ENCODE peak calls at places on chromosomes 7 and 10, in ten cellular contexts. I is Calu3, W is IMR-90, S is H9, Z is nephron progenitor cell, F is upper lobe of right lung, D is NB4, R is fibroblast of lung, B is left ventricle myocardium inferior, M is astrocyte of the spinal cord. T is an unnamed sample.

GRCh38 chr10:79390551-79391229 is 43.4 kb downstream of the PPIF start:
- DNase-seq in I (no peak), W (no peak), S (peak), Z (no peak), F (peak), D (no peak), R (no peak), B (peak), M (no peak), T (no peak)

GRCh38 chr10:110358869-110359629 is 54.3 kb upstream of the SMNDC1 start:
- DNase-seq in I (peak), W (no peak), S (peak), Z (no peak), F (no peak), D (peak), R (peak), B (peak), M (peak), T (peak)

GRCh38 chr10:8054498-8055407 is at the start of gene GATA3:
- DNase-seq in I (peak), W (peak), S (peak), Z (peak), F (peak), D (no peak), R (peak), B (peak), M (peak), T (peak)

GRCh38 chr7:71618281-71618680 is 486.3 kb downstream of the GALNT17 start:
- DNase-seq in I (no peak), W (no peak), S (no peak), Z (no peak), F (no peak), D (no peak), R (peak), B (no peak), M (peak), T (no peak)

GRCh38 chr7:7771452-7771851 is 53.0 kb upstream of the RPA3 start:
- DNase-seq in I (no peak), W (peak), S (no peak), Z (no peak), F (no peak), D (no peak), R (peak), B (no peak), M (no peak), T (no peak)

GRCh38 chr10:33280217-33280616 is 54.2 kb downstream of the NRP1 start:
- DNase-seq in I (no peak), W (no peak), S (no peak), Z (no peak), F (no peak), D (no peak), R (no peak), B (no peak), M (no peak), T (no peak)

GRCh38 chr10:29689001-29689400 is 54.2 kb upstream of the SVIL start:
- DNase-seq in I (no peak), W (peak), S (no peak), Z (no peak), F (no peak), D (peak), R (peak), B (no peak), M (peak), T (peak)

GRCh38 chr7:143447500-143447899 is 4.2 kb downstream of the TAS2R60 start:
- DNase-seq in I (no peak), W (no peak), S (no peak), Z (no peak), F (no peak), D (no peak), R (no peak), B (no peak), M (no peak), T (no peak)

GRCh38 chr7:144454-144826 is 47.9 kb upstream of the FAM20C start:
- DNase-seq in I (no peak), W (no peak), S (no peak), Z (no peak), F (peak), D (no peak), R (no peak), B (no peak), M (no peak), T (no peak)

GRCh38 chr10:13831711-13832110 is 244.9 kb downstream of the PRPF18 start:
- DNase-seq in I (no peak), W (no peak), S (no peak), Z (no peak), F (no peak), D (peak), R (no peak), B (no peak), M (peak), T (no peak)

GRCh38 chr10:22693371-22693784 is 21.0 kb downstream of the PIP4K2A start:
- DNase-seq in I (no peak), W (peak), S (no peak), Z (no peak), F (no peak), D (peak), R (peak), B (no peak), M (peak), T (peak)

GRCh38 chr10:68600041-68600778 is 40.1 kb downstream of the TET1 start:
- DNase-seq in I (peak), W (peak), S (peak), Z (peak), F (peak), D (peak), R (peak), B (peak), M (peak), T (peak)

GRCh38 chr7:55441668-55442305 is 76.7 kb downstream of the LANCL2 start:
- DNase-seq in I (no peak), W (peak), S (no peak), Z (no peak), F (no peak), D (no peak), R (peak), B (no peak), M (peak), T (peak)

GRCh38 chr7:1953199-1954190 is 279.2 kb downstream of the MAD1L1 start:
- DNase-seq in I (no peak), W (no peak), S (no peak), Z (no peak), F (no peak), D (no peak), R (no peak), B (no peak), M (no peak), T (no peak)

GRCh38 chr10:121709674-121710073 is 111.4 kb upstream of the FGFR2 start:
- DNase-seq in I (no peak), W (no peak), S (no peak), Z (no peak), F (no peak), D (peak), R (peak), B (no peak), M (peak), T (no peak)

GRCh38 chr7:35869810-35870209 is 69.0 kb downstream of the SEPTIN7 start:
- DNase-seq in I (no peak), W (peak), S (no peak), Z (no peak), F (no peak), D (no peak), R (peak), B (no peak), M (peak), T (peak)

GRCh38 chr10:641149-642010 is 48.1 kb downstream of the DIP2C start:
- DNase-seq in I (no peak), W (no peak), S (no peak), Z (no peak), F (peak), D (no peak), R (no peak), B (no peak), M (no peak), T (no peak)

GRCh38 chr7:2626498-2627117 is 5.2 kb upstream of the TTYH3 start:
- DNase-seq in I (no peak), W (peak), S (no peak), Z (no peak), F (no peak), D (no peak), R (peak), B (peak), M (peak), T (peak)

GRCh38 chr10:131755200-131755599 is 145.6 kb upstream of the PPP2R2D start:
- DNase-seq in I (peak), W (no peak), S (no peak), Z (no peak), F (no peak), D (no peak), R (no peak), B (no peak), M (no peak), T (no peak)

GRCh38 chr7:29336851-29337627 is 142.5 kb downstream of the CHN2 start:
- DNase-seq in I (no peak), W (no peak), S (no peak), Z (no peak), F (no peak), D (no peak), R (no peak), B (no peak), M (no peak), T (no peak)

GRCh38 chr10:14606633-14607032 is 168.1 kb downstream of the FAM107B start:
- DNase-seq in I (no peak), W (no peak), S (no peak), Z (no peak), F (no peak), D (no peak), R (no peak), B (no peak), M (no peak), T (no peak)

GRCh38 chr10:67521546-67521945 is 174.4 kb downstream of the CTNNA3 start:
- DNase-seq in I (no peak), W (no peak), S (no peak), Z (no peak), F (no peak), D (no peak), R (no peak), B (no peak), M (no peak), T (no peak)
- TF ChIP-seq CTCF in I (no peak), W (no peak), S (no peak), Z (no peak), F (no peak), D (no peak), R (no peak), B (no peak), M (no peak), T (no peak)

GRCh38 chr7:152615052-152615741 is 60.7 kb downstream of the XRCC2 start:
- DNase-seq in I (peak), W (no peak), S (no peak), Z (no peak), F (no peak), D (no peak), R (no peak), B (no peak), M (no peak), T (no peak)
- TF ChIP-seq CTCF in I (no peak), W (no peak), S (no peak), Z (no peak), F (no peak), D (no peak), R (no peak), B (peak), M (no peak), T (no peak)

GRCh38 chr10:42422911-42423310 is 215.5 kb downstream of the ZNF33B start:
- DNase-seq in I (no peak), W (no peak), S (no peak), Z (no peak), F (no peak), D (no peak), R (no peak), B (no peak), M (no peak), T (no peak)

GRCh38 chr10:42431095-42431494 is 207.3 kb downstream of the ZNF33B start:
- DNase-seq in I (no peak), W (no peak), S (no peak), Z (no peak), F (no peak), D (peak), R (no peak), B (no peak), M (no peak), T (no peak)

DNA sequence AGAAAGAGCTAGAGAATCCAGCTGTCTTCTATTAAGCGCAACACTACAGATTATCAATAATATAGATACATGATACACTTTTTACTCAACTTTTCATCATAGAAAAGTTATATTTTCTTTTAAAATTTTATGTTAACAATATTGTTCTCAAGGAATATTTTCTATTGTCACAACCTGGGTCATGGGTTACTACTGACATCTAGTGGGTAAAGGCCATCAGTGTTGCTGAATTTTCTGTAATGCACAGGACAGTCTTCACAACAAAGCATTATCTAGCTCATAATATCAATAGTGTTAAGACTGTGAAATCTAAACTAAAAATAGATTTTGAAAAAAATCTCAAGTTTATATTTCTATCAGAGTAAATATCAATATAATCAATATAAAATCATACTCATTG is 209.8 kb downstream of the ZNF33B start:
- DNase-seq in I (peak), W (no peak), S (no peak), Z (no peak), F (no peak), D (peak), R (no peak), B (no peak), M (no peak), T (peak)
- TF ChIP-seq CTCF in I (no peak), W (peak), S (peak), Z (no peak), F (peak), D (peak), R (no peak), B (peak), M (no peak), T (peak)

DNA sequence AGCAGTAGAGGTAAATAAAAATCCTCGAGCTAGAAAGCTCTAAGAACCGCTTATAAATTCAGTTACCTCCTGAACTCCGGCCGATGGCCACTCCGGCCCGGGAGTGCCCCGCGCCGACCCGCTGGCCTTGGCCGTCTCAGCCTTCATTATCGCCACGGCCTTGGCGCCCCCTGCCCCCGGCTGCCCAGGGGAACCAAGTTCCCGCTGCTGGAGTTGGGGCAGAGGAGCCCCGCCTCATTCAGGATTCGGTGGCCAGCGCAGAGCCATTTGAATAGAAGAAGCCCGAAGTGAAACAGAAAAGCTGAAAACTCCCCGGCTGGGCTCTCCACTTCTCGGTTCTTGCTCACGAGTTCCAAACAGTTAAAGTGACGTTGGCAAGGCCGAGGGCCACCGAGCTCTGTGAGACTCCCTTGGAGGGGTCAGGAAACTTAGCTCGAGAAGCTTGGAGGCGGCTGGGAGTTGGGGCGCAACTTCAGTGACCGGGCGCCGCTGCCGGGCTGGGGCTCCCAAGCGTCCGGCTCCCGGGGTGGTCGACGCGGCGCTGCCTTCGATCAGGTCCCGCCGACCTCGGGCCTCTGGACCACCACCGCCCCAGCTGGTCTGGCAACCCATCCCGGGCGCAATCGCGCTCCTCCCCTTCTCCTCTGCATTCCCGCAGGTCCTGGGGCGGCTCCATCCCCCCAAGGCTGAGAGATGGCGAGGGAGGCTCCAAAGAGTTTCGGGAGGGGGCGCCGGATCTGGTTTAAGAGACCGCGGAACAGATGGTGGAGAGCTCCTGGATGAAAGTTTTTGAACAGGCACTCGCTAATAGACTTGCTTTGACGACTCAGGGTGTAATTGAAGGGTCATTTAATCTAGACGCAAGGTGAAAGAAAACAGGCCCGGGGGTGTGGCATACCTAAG is 5.8 kb upstream of the FEZF1 start:
- DNase-seq in I (no peak), W (no peak), S (peak), Z (peak), F (no peak), D (no peak), R (no peak), B (no peak), M (no peak), T (no peak)
- TF ChIP-seq CTCF in I (no peak), W (no peak), S (peak), Z (no peak), F (no peak), D (no peak), R (no peak), B (no peak), M (no peak), T (no peak)

GRCh38 chr7:39621784-39622411 is 1.5 kb upstream of the RALA start:
- DNase-seq in I (no peak), W (peak), S (no peak), Z (no peak), F (no peak), D (peak), R (peak), B (no peak), M (no peak), T (peak)

GRCh38 chr7:39624935-39625694 is 1.7 kb downstream of the RALA start:
- DNase-seq in I (no peak), W (peak), S (no peak), Z (no peak), F (no peak), D (peak), R (no peak), B (no peak), M (no peak), T (peak)

GRCh38 chr7:39622609-39623311 is 612 bp upstream of the RALA start:
- DNase-seq in I (no peak), W (no peak), S (no peak), Z (no peak), F (no peak), D (no peak), R (peak), B (no peak), M (no peak), T (no peak)

GRCh38 chr7:39624202-39624807 is 933 bp downstream of the RALA start:
- DNase-seq in I (peak), W (no peak), S (no peak), Z (peak), F (no peak), D (peak), R (peak), B (no peak), M (no peak), T (no peak)

DNA sequence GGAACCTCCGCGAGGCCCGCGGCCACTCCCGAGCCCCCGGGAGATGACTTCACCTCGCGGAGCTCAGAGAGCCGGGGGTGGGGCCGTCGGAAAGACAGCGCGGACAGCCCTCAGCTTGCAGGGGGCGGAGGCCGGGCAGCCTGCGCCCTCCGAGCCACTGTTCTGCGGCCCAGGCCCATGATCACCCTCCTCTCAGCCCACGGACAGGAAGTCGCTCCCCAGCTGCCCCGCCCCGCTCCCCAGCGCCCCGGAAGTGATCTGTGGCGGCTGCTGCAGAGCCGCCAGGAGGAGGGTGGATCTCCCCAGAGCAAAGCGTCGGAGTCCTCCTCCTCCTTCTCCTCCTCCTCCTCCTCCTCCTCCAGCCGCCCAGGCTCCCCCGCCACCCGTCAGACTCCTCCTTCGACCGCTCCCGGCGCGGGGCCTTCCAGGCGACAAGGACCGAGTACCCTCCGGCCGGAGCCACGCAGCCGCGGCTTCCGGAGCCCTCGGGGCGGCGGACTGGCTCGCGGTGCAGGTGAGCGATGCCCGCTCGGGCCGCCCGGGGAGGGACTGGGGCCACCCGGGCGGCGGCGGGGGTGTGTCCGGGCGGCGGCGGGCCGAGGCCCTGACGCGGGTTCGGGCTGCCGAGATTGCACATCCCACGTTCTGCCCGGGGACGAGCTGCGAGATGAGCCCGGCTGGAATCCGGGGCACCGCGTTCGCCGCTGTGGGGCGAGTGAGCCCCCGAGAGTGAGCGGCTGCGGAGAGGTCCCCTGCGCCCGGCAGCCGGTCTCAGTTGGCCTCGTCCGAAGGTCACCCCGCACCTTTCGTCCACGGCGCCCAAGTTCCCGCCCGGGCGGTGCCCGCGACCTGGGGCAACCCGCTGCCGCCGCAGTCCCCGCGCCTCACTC is at the start of gene RALA:
- DNase-seq in I (peak), W (peak), S (peak), Z (peak), F (peak), D (peak), R (peak), B (peak), M (peak), T (peak)
- TF ChIP-seq CTCF in I (no peak), W (peak), S (no peak), Z (no peak), F (no peak), D (no peak), R (no peak), B (no peak), M (no peak), T (no peak)

GRCh38 chr7:118184392-118184899 is 482 bp downstream of the LSM8 start:
- DNase-seq in I (no peak), W (no peak), S (no peak), Z (no peak), F (no peak), D (peak), R (peak), B (no peak), M (no peak), T (no peak)
- TF ChIP-seq CTCF in I (no peak), W (no peak), S (no peak), Z (no peak), F (no peak), D (no peak), R (no peak), B (no peak), M (no peak), T (no peak)

GRCh38 chr7:133851416-133851815 is 275.7 kb upstream of the LRGUK start:
- DNase-seq in I (no peak), W (no peak), S (no peak), Z (no peak), F (no peak), D (no peak), R (peak), B (no peak), M (no peak), T (no peak)

GRCh38 chr7:133853706-133854276 is 273.3 kb upstream of the LRGUK start:
- DNase-seq in I (peak), W (peak), S (peak), Z (peak), F (no peak), D (peak), R (peak), B (no peak), M (peak), T (peak)

GRCh38 chr7:133858311-133858710 is 268.8 kb upstream of the LRGUK start:
- DNase-seq in I (no peak), W (no peak), S (no peak), Z (no peak), F (no peak), D (no peak), R (no peak), B (no peak), M (no peak), T (no peak)

GRCh38 chr7:133857376-133858119 is 269.6 kb upstream of the LRGUK start:
- DNase-seq in I (no peak), W (no peak), S (no peak), Z (no peak), F (no peak), D (no peak), R (no peak), B (no peak), M (no peak), T (no peak)

DNA sequence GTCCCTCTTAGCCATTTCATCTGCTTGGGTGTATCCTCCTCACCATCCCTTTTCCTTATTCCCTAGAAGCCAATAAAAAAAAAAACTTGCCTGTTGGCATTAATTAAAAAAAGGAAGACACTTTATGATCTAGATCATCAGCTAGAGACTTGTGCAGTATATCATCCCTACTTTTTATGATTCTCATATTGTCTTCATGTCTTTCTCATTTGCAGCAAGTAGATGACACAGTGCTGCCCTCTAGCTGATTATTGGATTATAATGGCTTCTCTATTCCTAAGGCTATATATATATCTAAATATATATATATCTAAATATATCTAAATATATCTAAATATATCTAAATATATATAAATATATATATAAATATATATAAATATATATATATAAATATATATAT is 272.4 kb upstream of the LRGUK start:
- DNase-seq in I (peak), W (peak), S (no peak), Z (no peak), F (no peak), D (peak), R (peak), B (no peak), M (peak), T (peak)
- TF ChIP-seq CTCF in I (no peak), W (peak), S (peak), Z (peak), F (peak), D (peak), R (peak), B (peak), M (peak), T (peak)